ENCODE peak calls at places on chromosomes 1 and 21, in four cellular contexts. One of them, this sample, is unnamed.
A peak's percentile ranks its signal among the peaks of the same experiment; 100 is the strongest.

GRCh38 chr1:145690587-145691558 is 16.3 kb downstream of the PDZK1 start:
- DNase-seq in neural progenitor cell: no peak
- DNase-seq in CD8-positive, alpha-beta memory T cell: peak; percentile 18
- DNase-seq in GM23248: peak; percentile 84
- DNase-seq in this sample: peak; percentile 5

GRCh38 chr1:24952413-24952841 is 22.4 kb upstream of the RUNX3 start:
- DNase-seq in CD8-positive, alpha-beta memory T cell: peak; percentile 36
- DNase-seq in GM23248: no peak
- DNase-seq in neural progenitor cell: no peak
- DNase-seq in this sample: peak; percentile 35

GRCh38 chr1:72281637-72282270 is 585 bp downstream of the NEGR1 start:
- DNase-seq in CD8-positive, alpha-beta memory T cell: peak; percentile 14
- DNase-seq in GM23248: peak; percentile 43
- DNase-seq in neural progenitor cell: no peak
- DNase-seq in this sample: no peak

GRCh38 chr21:44740721-44741120 is 29.3 kb upstream of the TSPEAR start:
- DNase-seq in neural progenitor cell: no peak
- DNase-seq in GM23248: no peak
- DNase-seq in CD8-positive, alpha-beta memory T cell: no peak
- DNase-seq in this sample: no peak

GRCh38 chr1:234907585-234908457 is 220.8 kb downstream of the TOMM20 start:
- DNase-seq in neural progenitor cell: no peak
- DNase-seq in GM23248: peak; percentile 82
- DNase-seq in CD8-positive, alpha-beta memory T cell: no peak
- DNase-seq in this sample: no peak

GRCh38 chr1:152774875-152775274 is at the start of gene LCE1F:
- DNase-seq in neural progenitor cell: no peak
- DNase-seq in CD8-positive, alpha-beta memory T cell: no peak
- DNase-seq in GM23248: no peak
- DNase-seq in this sample: no peak

GRCh38 chr1:236951672-236952071 is 52.6 kb downstream of the MT1HL1 start:
- DNase-seq in neural progenitor cell: peak; percentile 29
- DNase-seq in GM23248: no peak
- DNase-seq in CD8-positive, alpha-beta memory T cell: no peak
- DNase-seq in this sample: no peak

GRCh38 chr1:239896980-239897379 is 194.7 kb upstream of the FMN2 start:
- DNase-seq in neural progenitor cell: no peak
- DNase-seq in CD8-positive, alpha-beta memory T cell: no peak
- DNase-seq in GM23248: no peak
- DNase-seq in this sample: no peak

GRCh38 chr1:39525366-39526165 is 34.1 kb downstream of the BMP8A start:
- DNase-seq in neural progenitor cell: no peak
- DNase-seq in GM23248: no peak
- DNase-seq in CD8-positive, alpha-beta memory T cell: no peak
- DNase-seq in this sample: no peak

GRCh38 chr21:23963454-23963853 is 1643.8 kb downstream of the MRPL39 start:
- DNase-seq in CD8-positive, alpha-beta memory T cell: no peak
- DNase-seq in neural progenitor cell: no peak
- DNase-seq in GM23248: no peak
- DNase-seq in this sample: no peak

GRCh38 chr21:46036696-46037337 is 55.2 kb downstream of the COL6A1 start:
- DNase-seq in neural progenitor cell: no peak
- DNase-seq in GM23248: no peak
- DNase-seq in CD8-positive, alpha-beta memory T cell: no peak
- DNase-seq in this sample: no peak

GRCh38 chr1:6724517-6725141 is 23.0 kb upstream of the DNAJC11 start:
- DNase-seq in CD8-positive, alpha-beta memory T cell: no peak
- DNase-seq in GM23248: peak; percentile 75
- DNase-seq in neural progenitor cell: no peak
- DNase-seq in this sample: no peak

GRCh38 chr1:3695326-3696217 is 43.3 kb downstream of the TP73 start:
- DNase-seq in GM23248: peak; percentile 69
- DNase-seq in CD8-positive, alpha-beta memory T cell: peak; percentile 11
- DNase-seq in neural progenitor cell: peak; percentile 77
- DNase-seq in this sample: no peak

GRCh38 chr1:39895096-39895495 is 6.6 kb downstream of the MYCL start:
- DNase-seq in neural progenitor cell: no peak
- DNase-seq in GM23248: no peak
- DNase-seq in CD8-positive, alpha-beta memory T cell: no peak
- DNase-seq in this sample: no peak

GRCh38 chr1:51920130-51920529 is 41.6 kb upstream of the NRDC start:
- DNase-seq in CD8-positive, alpha-beta memory T cell: no peak
- DNase-seq in neural progenitor cell: no peak
- DNase-seq in GM23248: peak; percentile 26
- DNase-seq in this sample: no peak

GRCh38 chr1:101293461-101294045 is 56.7 kb downstream of the S1PR1 start:
- DNase-seq in neural progenitor cell: no peak
- DNase-seq in CD8-positive, alpha-beta memory T cell: no peak
- DNase-seq in GM23248: no peak
- DNase-seq in this sample: peak; percentile 52

GRCh38 chr1:201454568-201454967 is 14.4 kb downstream of the PHLDA3 start:
- DNase-seq in GM23248: no peak
- DNase-seq in neural progenitor cell: no peak
- DNase-seq in CD8-positive, alpha-beta memory T cell: no peak
- DNase-seq in this sample: no peak

GRCh38 chr1:201455098-201455497 is 13.9 kb downstream of the PHLDA3 start:
- DNase-seq in GM23248: no peak
- DNase-seq in neural progenitor cell: no peak
- DNase-seq in CD8-positive, alpha-beta memory T cell: no peak
- DNase-seq in this sample: no peak

GRCh38 chr1:201450721-201451291 is 18.2 kb downstream of the PHLDA3 start:
- DNase-seq in CD8-positive, alpha-beta memory T cell: no peak
- DNase-seq in neural progenitor cell: peak; percentile 40
- DNase-seq in GM23248: peak; percentile 96
- DNase-seq in this sample: no peak

GRCh38 chr1:201456499-201457309 is 12.3 kb downstream of the PHLDA3 start:
- DNase-seq in neural progenitor cell: peak; percentile 38
- DNase-seq in CD8-positive, alpha-beta memory T cell: no peak
- DNase-seq in GM23248: peak; percentile 99
- DNase-seq in this sample: no peak

DNA sequence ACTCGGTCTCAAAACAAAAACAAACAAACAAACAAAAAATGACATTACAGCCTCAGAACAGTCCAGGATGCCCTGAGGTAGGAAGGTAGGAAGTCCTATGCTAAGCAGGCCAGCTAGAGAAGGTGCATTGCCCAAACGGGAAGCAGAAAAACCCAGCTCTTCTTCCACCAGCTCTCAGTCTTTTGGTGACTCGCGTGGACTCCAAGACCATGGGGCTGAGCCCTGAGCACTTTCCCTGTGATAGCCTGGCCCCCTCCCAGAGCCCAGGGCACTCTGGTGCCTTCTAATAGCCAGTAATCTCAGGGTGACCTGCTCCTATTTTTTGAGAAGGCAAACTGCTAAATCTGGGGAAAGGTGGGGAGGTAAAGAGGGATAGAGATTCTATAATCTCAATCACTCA is 16.1 kb downstream of the PHLDA3 start:
- DNase-seq in CD8-positive, alpha-beta memory T cell: no peak
- DNase-seq in neural progenitor cell: no peak
- DNase-seq in GM23248: no peak
- DNase-seq in this sample: no peak
- H3K4me1 ChIP-seq in CD8-positive, alpha-beta memory T cell: peaks cover 5% of the 10 kb centered on the region
- H3K4me1 ChIP-seq in neural progenitor cell: peaks cover 33% of the 10 kb centered on the region
- H3K4me1 ChIP-seq in GM23248: peaks cover 65% of the 10 kb centered on the region
- H3K4me1 ChIP-seq in this sample: peaks cover 3% of the 10 kb centered on the region

DNA sequence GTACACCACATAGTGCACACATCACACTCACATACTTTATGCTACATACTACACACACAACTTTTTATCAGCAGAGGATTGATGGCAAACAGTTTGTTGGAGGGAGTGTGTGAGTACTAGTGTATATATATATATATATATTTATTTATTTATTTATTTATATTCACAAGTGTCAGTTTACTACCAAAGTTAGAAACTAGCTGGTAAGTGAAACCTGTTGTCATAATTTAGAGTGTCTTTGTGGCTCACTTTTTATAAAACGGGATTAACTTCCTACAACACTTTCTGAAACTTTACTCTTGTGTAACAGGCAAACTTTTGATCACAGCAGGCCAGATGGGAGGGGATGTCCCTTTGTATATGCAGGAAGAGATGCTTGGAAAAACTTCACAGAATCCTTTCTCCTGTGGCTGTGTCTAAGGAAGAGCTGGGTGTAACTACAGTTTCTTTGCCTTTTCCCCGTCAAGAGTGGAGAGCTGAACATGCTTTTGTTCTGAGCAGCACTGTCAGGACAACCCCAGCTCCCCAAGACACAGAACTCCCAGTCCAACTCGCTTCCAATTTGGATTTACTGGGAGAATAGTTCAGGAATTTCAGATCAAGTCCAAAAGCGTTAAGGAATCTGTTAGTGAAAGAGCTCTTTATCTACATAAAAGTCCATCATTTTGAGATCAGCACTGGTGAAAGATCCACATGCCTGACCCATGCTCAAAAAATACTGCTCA is 1.8 kb upstream of the SAMD13 start:
- DNase-seq in GM23248: peak; percentile 31
- DNase-seq in neural progenitor cell: no peak
- DNase-seq in CD8-positive, alpha-beta memory T cell: no peak
- DNase-seq in this sample: no peak
- H3K4me3 ChIP-seq in GM23248: peak overlapping the region; percentile 89
- H3K4me3 ChIP-seq in neural progenitor cell: peak overlapping the region; percentile 99
- H3K4me3 ChIP-seq in CD8-positive, alpha-beta memory T cell: no peak overlapping the region
- H3K4me3 ChIP-seq in this sample: peak overlapping the region; percentile 74

GRCh38 chr21:22343721-22344120 is 1345.5 kb downstream of the NCAM2 start:
- DNase-seq in CD8-positive, alpha-beta memory T cell: no peak
- DNase-seq in GM23248: no peak
- DNase-seq in neural progenitor cell: no peak
- DNase-seq in this sample: no peak
- H3K9me3 ChIP-seq in CD8-positive, alpha-beta memory T cell: no peaks in the 10 kb centered on the region
- H3K9me3 ChIP-seq in GM23248: no peaks in the 10 kb centered on the region
- H3K9me3 ChIP-seq in neural progenitor cell: no peaks in the 10 kb centered on the region
- H3K9me3 ChIP-seq in this sample: no peaks in the 10 kb centered on the region

GRCh38 chr1:90537606-90538362 is 179.3 kb downstream of the BARHL2 start:
- DNase-seq in CD8-positive, alpha-beta memory T cell: no peak
- DNase-seq in GM23248: no peak
- DNase-seq in neural progenitor cell: peak; percentile 77
- DNase-seq in this sample: no peak

GRCh38 chr1:90534669-90535379 is 182.3 kb downstream of the BARHL2 start:
- DNase-seq in GM23248: no peak
- DNase-seq in neural progenitor cell: peak; percentile 89
- DNase-seq in CD8-positive, alpha-beta memory T cell: no peak
- DNase-seq in this sample: no peak

DNA sequence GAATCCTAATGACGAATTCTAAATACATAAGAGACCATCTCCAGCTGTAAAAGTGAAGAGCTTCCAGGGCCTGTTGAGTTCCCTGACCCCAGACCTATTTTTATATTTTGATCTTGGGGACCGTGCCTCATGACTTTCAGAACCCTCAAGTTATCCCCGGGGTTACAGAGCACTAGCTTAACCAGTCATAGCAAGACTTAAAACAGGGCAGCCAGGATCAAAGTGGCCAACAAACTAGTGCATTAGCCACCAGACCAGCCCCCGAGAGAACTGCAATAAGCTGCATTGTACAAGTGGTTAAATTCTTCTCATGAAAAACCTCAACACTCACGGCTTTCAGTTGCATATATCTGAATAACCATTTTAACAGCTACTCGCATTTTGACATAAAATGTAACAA is 183.0 kb downstream of the BARHL2 start:
- DNase-seq in GM23248: no peak
- DNase-seq in CD8-positive, alpha-beta memory T cell: no peak
- DNase-seq in neural progenitor cell: peak; percentile 21
- DNase-seq in this sample: no peak
- H3K4me1 ChIP-seq in GM23248: no peaks in the 10 kb centered on the region
- H3K4me1 ChIP-seq in CD8-positive, alpha-beta memory T cell: no peaks in the 10 kb centered on the region
- H3K4me1 ChIP-seq in neural progenitor cell: peaks cover 61% of the 10 kb centered on the region
- H3K4me1 ChIP-seq in this sample: no peaks in the 10 kb centered on the region

This sample was measured in effector memory CD4-positive, alpha-beta T cell.